ENCODE peak calls at places on chromosomes 16 and 17, in ten cellular contexts. One of them, this sample, is unnamed. For H3K27me3, the result is how much of the 10 kb centered on the place peaks cover.

GRCh38 chr16:1706386-1707192 is 594 bp downstream of the MAPK8IP3 start:
- DNase-seq in adrenal gland: peak
- DNase-seq in ovary: peak
- DNase-seq in lower lobe of right lung: no peak
- DNase-seq in HCT116: no peak
- DNase-seq in stomach: no peak
- DNase-seq in left ventricle myocardium inferior: no peak
- DNase-seq in CD8-positive, alpha-beta memory T cell: peak
- DNase-seq in breast epithelium: no peak
- DNase-seq in heart right ventricle: no peak
- DNase-seq in this sample: no peak

GRCh38 chr17:69050999-69051775 is 9.5 kb downstream of the ABCA9 start:
- DNase-seq in adrenal gland: peak
- DNase-seq in ovary: no peak
- DNase-seq in lower lobe of right lung: no peak
- DNase-seq in HCT116: no peak
- DNase-seq in stomach: no peak
- DNase-seq in left ventricle myocardium inferior: no peak
- DNase-seq in CD8-positive, alpha-beta memory T cell: no peak
- DNase-seq in breast epithelium: no peak
- DNase-seq in heart right ventricle: no peak
- DNase-seq in this sample: no peak

GRCh38 chr17:4786516-4786915 is 352 bp upstream of the VMO1 start:
- DNase-seq in adrenal gland: no peak
- DNase-seq in ovary: no peak
- DNase-seq in lower lobe of right lung: no peak
- DNase-seq in HCT116: no peak
- DNase-seq in stomach: no peak
- DNase-seq in left ventricle myocardium inferior: no peak
- DNase-seq in CD8-positive, alpha-beta memory T cell: no peak
- DNase-seq in breast epithelium: no peak
- DNase-seq in heart right ventricle: no peak
- DNase-seq in this sample: no peak

GRCh38 chr16:27903046-27903655 is 160.4 kb downstream of the GSG1L start:
- DNase-seq in adrenal gland: no peak
- DNase-seq in ovary: no peak
- DNase-seq in lower lobe of right lung: no peak
- DNase-seq in HCT116: no peak
- DNase-seq in stomach: no peak
- DNase-seq in left ventricle myocardium inferior: no peak
- DNase-seq in CD8-positive, alpha-beta memory T cell: no peak
- DNase-seq in breast epithelium: no peak
- DNase-seq in heart right ventricle: no peak
- DNase-seq in this sample: no peak

GRCh38 chr16:48831081-48831722 is 221.2 kb upstream of the N4BP1 start:
- DNase-seq in adrenal gland: no peak
- DNase-seq in ovary: no peak
- DNase-seq in lower lobe of right lung: no peak
- DNase-seq in HCT116: peak
- DNase-seq in stomach: no peak
- DNase-seq in left ventricle myocardium inferior: no peak
- DNase-seq in CD8-positive, alpha-beta memory T cell: no peak
- DNase-seq in breast epithelium: no peak
- DNase-seq in heart right ventricle: no peak
- DNase-seq in this sample: no peak

GRCh38 chr16:1088295-1089170 is 7.5 kb downstream of the C1QTNF8 start:
- DNase-seq in adrenal gland: no peak
- DNase-seq in ovary: no peak
- DNase-seq in lower lobe of right lung: no peak
- DNase-seq in HCT116: no peak
- DNase-seq in stomach: peak
- DNase-seq in left ventricle myocardium inferior: no peak
- DNase-seq in CD8-positive, alpha-beta memory T cell: no peak
- DNase-seq in breast epithelium: no peak
- DNase-seq in heart right ventricle: no peak
- DNase-seq in this sample: no peak

GRCh38 chr17:1002771-1003555 is 6.0 kb downstream of the TIMM22 start:
- DNase-seq in adrenal gland: peak
- DNase-seq in ovary: no peak
- DNase-seq in lower lobe of right lung: no peak
- DNase-seq in HCT116: no peak
- DNase-seq in stomach: no peak
- DNase-seq in left ventricle myocardium inferior: no peak
- DNase-seq in CD8-positive, alpha-beta memory T cell: no peak
- DNase-seq in breast epithelium: no peak
- DNase-seq in heart right ventricle: no peak
- DNase-seq in this sample: no peak

GRCh38 chr17:44314869-44315661 is 6.7 kb downstream of the RUNDC3A start:
- DNase-seq in adrenal gland: peak
- DNase-seq in ovary: no peak
- DNase-seq in lower lobe of right lung: no peak
- DNase-seq in HCT116: no peak
- DNase-seq in stomach: peak
- DNase-seq in left ventricle myocardium inferior: no peak
- DNase-seq in CD8-positive, alpha-beta memory T cell: no peak
- DNase-seq in breast epithelium: no peak
- DNase-seq in heart right ventricle: no peak
- DNase-seq in this sample: no peak

GRCh38 chr17:60036796-60037677 is 41.7 kb downstream of the HEATR6 start:
- DNase-seq in adrenal gland: peak
- DNase-seq in ovary: peak
- DNase-seq in lower lobe of right lung: peak
- DNase-seq in HCT116: peak
- DNase-seq in stomach: peak
- DNase-seq in left ventricle myocardium inferior: peak
- DNase-seq in CD8-positive, alpha-beta memory T cell: peak
- DNase-seq in breast epithelium: no peak
- DNase-seq in heart right ventricle: peak
- DNase-seq in this sample: peak

GRCh38 chr16:85978291-85978775 is 79.4 kb downstream of the IRF8 start:
- DNase-seq in adrenal gland: peak
- DNase-seq in ovary: no peak
- DNase-seq in lower lobe of right lung: peak
- DNase-seq in HCT116: no peak
- DNase-seq in stomach: no peak
- DNase-seq in left ventricle myocardium inferior: no peak
- DNase-seq in CD8-positive, alpha-beta memory T cell: no peak
- DNase-seq in breast epithelium: no peak
- DNase-seq in heart right ventricle: no peak
- DNase-seq in this sample: no peak

GRCh38 chr17:80992948-80993624 is 1.4 kb downstream of the CHMP6 start:
- DNase-seq in adrenal gland: no peak
- DNase-seq in ovary: no peak
- DNase-seq in lower lobe of right lung: peak
- DNase-seq in HCT116: no peak
- DNase-seq in stomach: no peak
- DNase-seq in left ventricle myocardium inferior: no peak
- DNase-seq in CD8-positive, alpha-beta memory T cell: no peak
- DNase-seq in breast epithelium: no peak
- DNase-seq in heart right ventricle: no peak
- DNase-seq in this sample: no peak
- H3K4me3 ChIP-seq in adrenal gland: no peak
- H3K4me3 ChIP-seq in ovary: peak
- H3K4me3 ChIP-seq in lower lobe of right lung: peak
- H3K4me3 ChIP-seq in HCT116: peak
- H3K4me3 ChIP-seq in stomach: peak
- H3K4me3 ChIP-seq in left ventricle myocardium inferior: peak
- H3K4me3 ChIP-seq in CD8-positive, alpha-beta memory T cell: peak
- H3K4me3 ChIP-seq in breast epithelium: peak
- H3K4me3 ChIP-seq in heart right ventricle: peak
- H3K4me3 ChIP-seq in this sample: peak

DNA sequence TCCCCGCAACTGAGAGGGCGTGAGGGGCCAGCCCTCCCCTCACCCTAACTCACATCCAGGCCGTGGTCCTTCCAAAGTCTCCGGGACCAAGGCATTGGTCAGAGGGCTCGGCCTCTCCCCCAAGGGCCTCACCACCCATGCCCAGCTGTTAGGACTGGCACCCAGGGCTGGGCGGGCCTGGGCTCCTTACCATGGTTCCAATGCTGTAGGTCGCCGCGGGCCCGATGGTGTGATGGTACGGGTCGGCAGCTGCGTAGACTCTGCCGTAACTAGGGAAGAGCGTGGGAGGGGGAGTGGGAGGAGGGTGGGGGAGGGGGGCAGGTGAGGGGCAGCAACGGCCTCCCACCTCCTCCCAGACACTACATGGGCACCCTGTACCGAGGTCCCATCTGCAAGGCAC is 19.6 kb downstream of the ENGASE start:
- DNase-seq in adrenal gland: no peak
- DNase-seq in ovary: no peak
- DNase-seq in lower lobe of right lung: no peak
- DNase-seq in HCT116: no peak
- DNase-seq in stomach: no peak
- DNase-seq in left ventricle myocardium inferior: no peak
- DNase-seq in CD8-positive, alpha-beta memory T cell: no peak
- DNase-seq in breast epithelium: no peak
- DNase-seq in heart right ventricle: no peak
- DNase-seq in this sample: no peak
- H3K27me3 ChIP-seq in adrenal gland: under half
- H3K27me3 ChIP-seq in ovary: under half
- H3K27me3 ChIP-seq in lower lobe of right lung: half or more
- H3K27me3 ChIP-seq in HCT116: under half
- H3K27me3 ChIP-seq in stomach: half or more
- H3K27me3 ChIP-seq in left ventricle myocardium inferior: half or more
- H3K27me3 ChIP-seq in CD8-positive, alpha-beta memory T cell: under half
- H3K27me3 ChIP-seq in breast epithelium: under half
- H3K27me3 ChIP-seq in heart right ventricle: half or more
- H3K27me3 ChIP-seq in this sample: under half

DNA sequence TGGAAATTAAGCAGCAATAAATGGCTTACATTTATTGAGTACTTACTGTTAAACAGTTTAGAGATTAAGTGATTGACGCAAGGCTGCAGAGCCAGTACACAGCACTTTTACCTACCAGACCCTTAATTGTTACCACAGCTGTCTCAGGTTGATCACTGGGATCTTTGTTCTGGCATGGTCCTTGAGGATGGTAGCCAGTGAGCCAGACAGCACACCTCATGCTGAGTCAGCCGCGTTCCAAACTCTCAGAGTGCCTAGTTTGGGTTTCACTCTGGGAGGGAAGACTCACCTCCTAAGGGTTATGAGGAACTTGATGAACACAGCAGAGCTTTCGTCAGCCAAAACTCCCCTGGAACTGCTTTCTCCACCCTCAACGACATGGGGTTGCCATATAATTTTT is 20.4 kb downstream of the CDH3 start:
- DNase-seq in adrenal gland: no peak
- DNase-seq in ovary: no peak
- DNase-seq in lower lobe of right lung: peak
- DNase-seq in HCT116: peak
- DNase-seq in stomach: no peak
- DNase-seq in left ventricle myocardium inferior: no peak
- DNase-seq in CD8-positive, alpha-beta memory T cell: no peak
- DNase-seq in breast epithelium: no peak
- DNase-seq in heart right ventricle: no peak
- DNase-seq in this sample: no peak
- H3K27ac ChIP-seq in adrenal gland: no peak
- H3K27ac ChIP-seq in ovary: no peak
- H3K27ac ChIP-seq in lower lobe of right lung: no peak
- H3K27ac ChIP-seq in HCT116: peak
- H3K27ac ChIP-seq in stomach: no peak
- H3K27ac ChIP-seq in left ventricle myocardium inferior: no peak
- H3K27ac ChIP-seq in CD8-positive, alpha-beta memory T cell: no peak
- H3K27ac ChIP-seq in breast epithelium: no peak
- H3K27ac ChIP-seq in heart right ventricle: no peak
- H3K27ac ChIP-seq in this sample: no peak

GRCh38 chr16:17380613-17381012 is 90.1 kb downstream of the XYLT1 start:
- DNase-seq in adrenal gland: no peak
- DNase-seq in ovary: no peak
- DNase-seq in lower lobe of right lung: no peak
- DNase-seq in HCT116: no peak
- DNase-seq in stomach: no peak
- DNase-seq in left ventricle myocardium inferior: no peak
- DNase-seq in CD8-positive, alpha-beta memory T cell: no peak
- DNase-seq in breast epithelium: no peak
- DNase-seq in heart right ventricle: no peak
- DNase-seq in this sample: no peak

GRCh38 chr16:17374668-17375255 is 96.0 kb downstream of the XYLT1 start:
- DNase-seq in adrenal gland: no peak
- DNase-seq in ovary: no peak
- DNase-seq in lower lobe of right lung: no peak
- DNase-seq in HCT116: no peak
- DNase-seq in stomach: no peak
- DNase-seq in left ventricle myocardium inferior: no peak
- DNase-seq in CD8-positive, alpha-beta memory T cell: no peak
- DNase-seq in breast epithelium: no peak
- DNase-seq in heart right ventricle: no peak
- DNase-seq in this sample: no peak

GRCh38 chr16:17379121-17379571 is 91.6 kb downstream of the XYLT1 start:
- DNase-seq in adrenal gland: peak
- DNase-seq in ovary: peak
- DNase-seq in lower lobe of right lung: no peak
- DNase-seq in HCT116: no peak
- DNase-seq in stomach: no peak
- DNase-seq in left ventricle myocardium inferior: peak
- DNase-seq in CD8-positive, alpha-beta memory T cell: no peak
- DNase-seq in breast epithelium: no peak
- DNase-seq in heart right ventricle: peak
- DNase-seq in this sample: no peak

GRCh38 chr16:17375388-17376304 is 95.1 kb downstream of the XYLT1 start:
- DNase-seq in adrenal gland: no peak
- DNase-seq in ovary: no peak
- DNase-seq in lower lobe of right lung: no peak
- DNase-seq in HCT116: no peak
- DNase-seq in stomach: peak
- DNase-seq in left ventricle myocardium inferior: no peak
- DNase-seq in CD8-positive, alpha-beta memory T cell: no peak
- DNase-seq in breast epithelium: no peak
- DNase-seq in heart right ventricle: no peak
- DNase-seq in this sample: no peak

DNA sequence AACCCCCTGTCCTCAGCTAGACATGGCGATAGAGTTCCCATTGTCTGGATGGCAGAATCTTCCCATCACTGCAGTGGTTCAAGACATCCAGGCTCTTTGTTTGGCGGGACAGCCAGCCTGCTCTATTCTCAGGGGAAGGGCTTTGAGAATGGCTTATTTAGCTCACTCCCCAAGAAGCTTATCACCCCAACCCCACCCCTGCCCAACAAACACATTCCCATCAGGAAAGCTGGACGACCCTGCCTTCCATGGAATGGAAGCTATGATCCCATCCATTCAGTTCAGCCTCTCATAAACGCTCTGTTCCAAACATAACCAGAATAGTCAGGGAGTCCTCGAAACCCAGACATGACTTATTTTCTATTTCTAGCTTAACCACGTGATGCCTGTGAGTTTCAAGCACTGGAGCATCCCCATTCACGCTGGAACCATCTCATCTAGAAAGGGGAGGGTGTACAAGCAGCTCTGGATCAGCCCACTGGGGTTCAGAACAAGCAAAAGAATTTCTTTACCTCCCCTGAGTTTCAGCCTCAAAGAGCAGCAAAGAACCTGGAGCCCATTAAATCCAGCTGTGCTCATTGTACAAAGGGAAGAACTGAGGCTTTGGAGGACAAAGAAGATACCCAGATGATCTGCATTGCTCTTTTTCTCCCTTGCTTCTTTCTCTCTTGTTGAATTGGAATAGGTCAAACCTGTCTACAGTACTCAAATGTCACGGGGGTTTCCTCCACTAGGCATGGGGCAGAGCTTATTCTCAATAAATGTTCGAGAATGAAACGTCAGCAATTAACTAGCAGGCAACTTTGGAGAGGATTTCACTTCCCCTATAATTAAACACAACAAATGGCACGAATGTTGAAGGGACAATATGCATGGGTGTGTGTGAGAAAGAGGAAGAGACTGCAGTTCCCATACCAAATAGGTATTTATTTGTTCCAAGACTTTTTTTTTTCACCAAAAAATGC is 93.1 kb downstream of the XYLT1 start:
- DNase-seq in adrenal gland: no peak
- DNase-seq in ovary: no peak
- DNase-seq in lower lobe of right lung: no peak
- DNase-seq in HCT116: no peak
- DNase-seq in stomach: no peak
- DNase-seq in left ventricle myocardium inferior: no peak
- DNase-seq in CD8-positive, alpha-beta memory T cell: no peak
- DNase-seq in breast epithelium: no peak
- DNase-seq in heart right ventricle: no peak
- DNase-seq in this sample: no peak
- H3K4me3 ChIP-seq in adrenal gland: no peak
- H3K4me3 ChIP-seq in ovary: no peak
- H3K4me3 ChIP-seq in lower lobe of right lung: no peak
- H3K4me3 ChIP-seq in HCT116: no peak
- H3K4me3 ChIP-seq in stomach: no peak
- H3K4me3 ChIP-seq in left ventricle myocardium inferior: no peak
- H3K4me3 ChIP-seq in CD8-positive, alpha-beta memory T cell: no peak
- H3K4me3 ChIP-seq in breast epithelium: no peak
- H3K4me3 ChIP-seq in heart right ventricle: no peak
- H3K4me3 ChIP-seq in this sample: no peak